ENCODE peak calls at places on chromosomes 3 and 15, in five cellular contexts. P is cardiac muscle cell; O is MV-4-11; W is activated T-helper 1 cell treated with anti-CD3 and anti-CD28 coated beads, Interleukin-12 subunit alpha, Interleukin-12 subunit beta, Interleukin-2, Interleukin-4 antibody, amounts not matched to agents 30 ng/mL and 10 ng/mL and 1 ng/mL, durations not matched to agents 14 hours and 24 hours and 36 hours; I is brain microvascular endothelial cell. T is an unnamed sample.

GRCh38 chr3:13002398-13003124 is 70.7 kb downstream of the IQSEC1 start:
- DNase-seq in O (peak), W (no peak), I (no peak), P (no peak), T (no peak)

GRCh38 chr3:128153156-128154011 is at the start of gene EEFSEC:
- DNase-seq in W (peak), I (peak), O (peak), P (peak), T (peak)

GRCh38 chr15:89396723-89397652 is 62.4 kb upstream of the POLG start:
- DNase-seq in P (no peak), O (peak), W (no peak), I (no peak), T (no peak)

GRCh38 chr3:172646439-172647015 is 64.3 kb downstream of the NCEH1 start:
- DNase-seq in I (peak), P (no peak), W (no peak), O (no peak), T (no peak)

GRCh38 chr3:187628169-187628568 is 42.0 kb downstream of the SST start:
- DNase-seq in I (no peak), O (no peak), P (peak), W (no peak), T (no peak)

GRCh38 chr3:109413049-109413448 is 75.7 kb upstream of the DPPA4 start:
- DNase-seq in P (no peak), O (peak), W (no peak), I (no peak), T (no peak)

GRCh38 chr15:34366271-34367043 is 539 bp downstream of the LPCAT4 start:
- DNase-seq in I (no peak), W (peak), O (peak), P (peak), T (no peak)

GRCh38 chr15:79680721-79681120 is 216.1 kb downstream of the MTHFS start:
- DNase-seq in W (no peak), O (no peak), I (peak), P (no peak), T (no peak)

GRCh38 chr3:161351330-161351729 is 20.0 kb downstream of the SPTSSB start:
- DNase-seq in W (no peak), O (no peak), I (no peak), P (no peak), T (no peak)

GRCh38 chr15:63013052-63013808 is 29.3 kb upstream of the TPM1 start:
- DNase-seq in O (no peak), W (no peak), I (peak), P (no peak), T (no peak)

GRCh38 chr15:35019401-35020327 is 31.6 kb upstream of the ZNF770 start:
- DNase-seq in W (no peak), O (no peak), I (no peak), P (no peak), T (no peak)

GRCh38 chr3:131326307-131326706 is 55.3 kb upstream of the NUDT16 start:
- DNase-seq in O (no peak), W (no peak), I (no peak), P (no peak), T (no peak)

GRCh38 chr3:177905173-177905894 is 630.9 kb upstream of the KCNMB2 start:
- DNase-seq in W (no peak), I (peak), P (no peak), O (no peak), T (no peak)

GRCh38 chr15:60442763-60443162 is 36.2 kb downstream of the ICE2 start:
- DNase-seq in O (no peak), P (no peak), I (no peak), W (no peak), T (no peak)

GRCh38 chr3:63864008-63864871 is 573 bp downstream of the ATXN7 start:
- DNase-seq in I (no peak), O (peak), P (peak), W (peak), T (peak)

GRCh38 chr3:5190147-5190791 is 2.8 kb downstream of the EDEM1 start:
- DNase-seq in W (no peak), O (no peak), I (no peak), P (no peak), T (no peak)

GRCh38 chr3:149506540-149506939 is 32.0 kb downstream of the TM4SF4 start:
- DNase-seq in I (peak), P (no peak), W (no peak), O (no peak), T (no peak)

GRCh38 chr15:32919749-32920414 is 202.1 kb downstream of the GREM1 start:
- DNase-seq in O (no peak), W (no peak), I (peak), P (no peak), T (no peak)